ENCODE peak calls at places on chromosomes 6 and 20, in four cellular contexts. One of them, this sample, is unnamed.

GRCh38 chr20:47427067-47427466 is 70.6 kb upstream of the ZMYND8 start:
- DNase-seq in A549: no peak
- DNase-seq in RWPE1: no peak
- DNase-seq in HEK293T: no peak
- DNase-seq in this sample: no peak

GRCh38 chr20:13858496-13859270 is 73.9 kb downstream of the NDUFAF5 start:
- DNase-seq in A549: no peak
- DNase-seq in RWPE1: no peak
- DNase-seq in HEK293T: no peak
- DNase-seq in this sample: no peak

GRCh38 chr6:45421700-45422540 is 44.2 kb upstream of the SUPT3H start:
- DNase-seq in A549: peak
- DNase-seq in RWPE1: no peak
- DNase-seq in HEK293T: peak
- DNase-seq in this sample: no peak

GRCh38 chr6:117956386-117956785 is 49.3 kb downstream of the SLC35F1 start:
- DNase-seq in A549: no peak
- DNase-seq in RWPE1: no peak
- DNase-seq in HEK293T: no peak
- DNase-seq in this sample: no peak

GRCh38 chr6:28922004-28922840 is 1.6 kb downstream of the TRIM27 start:
- DNase-seq in A549: peak
- DNase-seq in RWPE1: peak
- DNase-seq in HEK293T: no peak
- DNase-seq in this sample: no peak

GRCh38 chr6:11354019-11354418 is 121.6 kb upstream of the NEDD9 start:
- DNase-seq in A549: no peak
- DNase-seq in RWPE1: no peak
- DNase-seq in HEK293T: no peak
- DNase-seq in this sample: no peak

GRCh38 chr6:170212956-170213636 is 77.8 kb downstream of the DLL1 start:
- DNase-seq in A549: no peak
- DNase-seq in RWPE1: no peak
- DNase-seq in HEK293T: no peak
- DNase-seq in this sample: no peak

GRCh38 chr6:27786048-27786447 is 126.1 kb downstream of the OR2B2 start:
- DNase-seq in A549: no peak
- DNase-seq in RWPE1: no peak
- DNase-seq in HEK293T: no peak
- DNase-seq in this sample: no peak

GRCh38 chr6:116012471-116012949 is 48.2 kb downstream of the FRK start:
- DNase-seq in A549: no peak
- DNase-seq in RWPE1: no peak
- DNase-seq in HEK293T: no peak
- DNase-seq in this sample: no peak

GRCh38 chr20:48625136-48625900 is 202.5 kb downstream of the PREX1 start:
- DNase-seq in A549: no peak
- DNase-seq in RWPE1: no peak
- DNase-seq in HEK293T: no peak
- DNase-seq in this sample: no peak

GRCh38 chr20:57092112-57092899 is 174.1 kb downstream of the BMP7 start:
- DNase-seq in A549: peak
- DNase-seq in RWPE1: peak
- DNase-seq in HEK293T: peak
- DNase-seq in this sample: no peak

GRCh38 chr6:151652338-151652737 is 155.1 kb upstream of the ESR1 start:
- DNase-seq in A549: no peak
- DNase-seq in RWPE1: peak
- DNase-seq in HEK293T: no peak
- DNase-seq in this sample: no peak

GRCh38 chr20:18805881-18806280 is 7.7 kb upstream of the SCP2D1 start:
- DNase-seq in A549: no peak
- DNase-seq in RWPE1: peak
- DNase-seq in HEK293T: no peak
- DNase-seq in this sample: no peak

GRCh38 chr6:136782021-136782770 is 10.1 kb downstream of the MAP3K5 start:
- DNase-seq in A549: no peak
- DNase-seq in RWPE1: peak
- DNase-seq in HEK293T: no peak
- DNase-seq in this sample: no peak

GRCh38 chr6:165183496-165184140 is 125.8 kb downstream of the C6orf118 start:
- DNase-seq in A549: no peak
- DNase-seq in RWPE1: no peak
- DNase-seq in HEK293T: no peak
- DNase-seq in this sample: no peak

This sample was measured in SK-N-MC.